ENCODE peak calls at places on chromosomes 2 and 18, in ten cellular contexts. One of them, this sample, is unnamed.

GRCh38 chr2:105176429-105176828 is 65.1 kb upstream of the GPR45 start:
- DNase-seq in HepG2: no peak
- DNase-seq in breast epithelium: no peak
- DNase-seq in HCT116: no peak
- DNase-seq in transverse colon: peak
- DNase-seq in sigmoid colon: no peak
- DNase-seq in K562: no peak
- DNase-seq in spleen: no peak
- DNase-seq in esophagus muscularis mucosa: no peak
- DNase-seq in stomach: no peak
- DNase-seq in this sample: no peak

GRCh38 chr2:237691200-237691907 is 64.0 kb downstream of the LRRFIP1 start:
- DNase-seq in HepG2: no peak
- DNase-seq in breast epithelium: no peak
- DNase-seq in HCT116: no peak
- DNase-seq in transverse colon: peak
- DNase-seq in sigmoid colon: no peak
- DNase-seq in K562: no peak
- DNase-seq in spleen: peak
- DNase-seq in esophagus muscularis mucosa: no peak
- DNase-seq in stomach: no peak
- DNase-seq in this sample: no peak

GRCh38 chr2:172962824-172963223 is 112.8 kb upstream of the MAP3K20 start:
- DNase-seq in HepG2: no peak
- DNase-seq in breast epithelium: no peak
- DNase-seq in HCT116: no peak
- DNase-seq in transverse colon: no peak
- DNase-seq in sigmoid colon: no peak
- DNase-seq in K562: no peak
- DNase-seq in spleen: no peak
- DNase-seq in esophagus muscularis mucosa: no peak
- DNase-seq in stomach: no peak
- DNase-seq in this sample: peak

GRCh38 chr2:64609229-64609994 is 44.3 kb downstream of the SERTAD2 start:
- DNase-seq in HepG2: no peak
- DNase-seq in breast epithelium: no peak
- DNase-seq in HCT116: no peak
- DNase-seq in transverse colon: peak
- DNase-seq in sigmoid colon: peak
- DNase-seq in K562: peak
- DNase-seq in spleen: peak
- DNase-seq in esophagus muscularis mucosa: no peak
- DNase-seq in stomach: peak
- DNase-seq in this sample: peak

GRCh38 chr2:204205548-204205947 is 269.0 kb downstream of the ICOS start:
- DNase-seq in HepG2: no peak
- DNase-seq in breast epithelium: no peak
- DNase-seq in HCT116: no peak
- DNase-seq in transverse colon: no peak
- DNase-seq in sigmoid colon: no peak
- DNase-seq in K562: no peak
- DNase-seq in spleen: no peak
- DNase-seq in esophagus muscularis mucosa: no peak
- DNase-seq in stomach: no peak
- DNase-seq in this sample: no peak

GRCh38 chr18:58056159-58056558 is 12.1 kb downstream of the NEDD4L start:
- DNase-seq in HepG2: no peak
- DNase-seq in breast epithelium: no peak
- DNase-seq in HCT116: no peak
- DNase-seq in transverse colon: no peak
- DNase-seq in sigmoid colon: no peak
- DNase-seq in K562: no peak
- DNase-seq in spleen: no peak
- DNase-seq in esophagus muscularis mucosa: no peak
- DNase-seq in stomach: no peak
- DNase-seq in this sample: no peak

GRCh38 chr18:62334110-62334509 is 9.0 kb downstream of the TNFRSF11A start:
- DNase-seq in HepG2: no peak
- DNase-seq in breast epithelium: no peak
- DNase-seq in HCT116: no peak
- DNase-seq in transverse colon: peak
- DNase-seq in sigmoid colon: no peak
- DNase-seq in K562: no peak
- DNase-seq in spleen: no peak
- DNase-seq in esophagus muscularis mucosa: no peak
- DNase-seq in stomach: peak
- DNase-seq in this sample: peak

GRCh38 chr2:68317971-68318685 is 1.6 kb downstream of the CNRIP1 start:
- DNase-seq in HepG2: no peak
- DNase-seq in breast epithelium: no peak
- DNase-seq in HCT116: no peak
- DNase-seq in transverse colon: no peak
- DNase-seq in sigmoid colon: no peak
- DNase-seq in K562: no peak
- DNase-seq in spleen: no peak
- DNase-seq in esophagus muscularis mucosa: no peak
- DNase-seq in stomach: no peak
- DNase-seq in this sample: peak

GRCh38 chr2:60106836-60107529 is 446.5 kb downstream of the BCL11A start:
- DNase-seq in HepG2: no peak
- DNase-seq in breast epithelium: no peak
- DNase-seq in HCT116: no peak
- DNase-seq in transverse colon: no peak
- DNase-seq in sigmoid colon: no peak
- DNase-seq in K562: no peak
- DNase-seq in spleen: no peak
- DNase-seq in esophagus muscularis mucosa: no peak
- DNase-seq in stomach: no peak
- DNase-seq in this sample: no peak

GRCh38 chr2:3181416-3182010 is 196.1 kb downstream of the EIPR1 start:
- DNase-seq in HepG2: no peak
- DNase-seq in breast epithelium: no peak
- DNase-seq in HCT116: no peak
- DNase-seq in transverse colon: no peak
- DNase-seq in sigmoid colon: no peak
- DNase-seq in K562: no peak
- DNase-seq in spleen: peak
- DNase-seq in esophagus muscularis mucosa: no peak
- DNase-seq in stomach: no peak
- DNase-seq in this sample: no peak

GRCh38 chr2:158967114-158967730 is 1.2 kb upstream of the TANC1 start:
- DNase-seq in HepG2: no peak
- DNase-seq in breast epithelium: no peak
- DNase-seq in HCT116: no peak
- DNase-seq in transverse colon: peak
- DNase-seq in sigmoid colon: no peak
- DNase-seq in K562: no peak
- DNase-seq in spleen: no peak
- DNase-seq in esophagus muscularis mucosa: no peak
- DNase-seq in stomach: no peak
- DNase-seq in this sample: no peak

GRCh38 chr2:43311276-43311675 is 84.9 kb upstream of the ZFP36L2 start:
- DNase-seq in HepG2: peak
- DNase-seq in breast epithelium: no peak
- DNase-seq in HCT116: no peak
- DNase-seq in transverse colon: no peak
- DNase-seq in sigmoid colon: no peak
- DNase-seq in K562: no peak
- DNase-seq in spleen: no peak
- DNase-seq in esophagus muscularis mucosa: no peak
- DNase-seq in stomach: no peak
- DNase-seq in this sample: peak

GRCh38 chr2:73078457-73079411 is 7.2 kb upstream of the SFXN5 start:
- DNase-seq in HepG2: no peak
- DNase-seq in breast epithelium: no peak
- DNase-seq in HCT116: no peak
- DNase-seq in transverse colon: no peak
- DNase-seq in sigmoid colon: no peak
- DNase-seq in K562: no peak
- DNase-seq in spleen: peak
- DNase-seq in esophagus muscularis mucosa: no peak
- DNase-seq in stomach: no peak
- DNase-seq in this sample: no peak

GRCh38 chr2:177241771-177242135 is 22.8 kb downstream of the NFE2L2 start:
- DNase-seq in HepG2: no peak
- DNase-seq in breast epithelium: no peak
- DNase-seq in HCT116: no peak
- DNase-seq in transverse colon: no peak
- DNase-seq in sigmoid colon: no peak
- DNase-seq in K562: no peak
- DNase-seq in spleen: no peak
- DNase-seq in esophagus muscularis mucosa: no peak
- DNase-seq in stomach: no peak
- DNase-seq in this sample: no peak

GRCh38 chr2:184363213-184363612 is 235.1 kb upstream of the ZNF804A start:
- DNase-seq in HepG2: peak
- DNase-seq in breast epithelium: no peak
- DNase-seq in HCT116: peak
- DNase-seq in transverse colon: no peak
- DNase-seq in sigmoid colon: no peak
- DNase-seq in K562: no peak
- DNase-seq in spleen: no peak
- DNase-seq in esophagus muscularis mucosa: no peak
- DNase-seq in stomach: no peak
- DNase-seq in this sample: no peak

GRCh38 chr2:54967269-54967668 is 83.0 kb downstream of the RTN4 start:
- DNase-seq in HepG2: no peak
- DNase-seq in breast epithelium: no peak
- DNase-seq in HCT116: no peak
- DNase-seq in transverse colon: no peak
- DNase-seq in sigmoid colon: no peak
- DNase-seq in K562: no peak
- DNase-seq in spleen: no peak
- DNase-seq in esophagus muscularis mucosa: no peak
- DNase-seq in stomach: no peak
- DNase-seq in this sample: no peak

GRCh38 chr2:54968561-54969218 is 81.6 kb downstream of the RTN4 start:
- DNase-seq in HepG2: no peak
- DNase-seq in breast epithelium: no peak
- DNase-seq in HCT116: no peak
- DNase-seq in transverse colon: no peak
- DNase-seq in sigmoid colon: no peak
- DNase-seq in K562: no peak
- DNase-seq in spleen: no peak
- DNase-seq in esophagus muscularis mucosa: no peak
- DNase-seq in stomach: no peak
- DNase-seq in this sample: no peak

GRCh38 chr2:54967759-54968365 is 82.4 kb downstream of the RTN4 start:
- DNase-seq in HepG2: no peak
- DNase-seq in breast epithelium: no peak
- DNase-seq in HCT116: no peak
- DNase-seq in transverse colon: no peak
- DNase-seq in sigmoid colon: no peak
- DNase-seq in K562: no peak
- DNase-seq in spleen: peak
- DNase-seq in esophagus muscularis mucosa: no peak
- DNase-seq in stomach: no peak
- DNase-seq in this sample: no peak

GRCh38 chr2:54969295-54969939 is 80.8 kb downstream of the RTN4 start:
- DNase-seq in HepG2: no peak
- DNase-seq in breast epithelium: no peak
- DNase-seq in HCT116: no peak
- DNase-seq in transverse colon: no peak
- DNase-seq in sigmoid colon: no peak
- DNase-seq in K562: no peak
- DNase-seq in spleen: no peak
- DNase-seq in esophagus muscularis mucosa: no peak
- DNase-seq in stomach: no peak
- DNase-seq in this sample: no peak

GRCh38 chr2:54969940-54970338 is 80.3 kb downstream of the RTN4 start:
- DNase-seq in HepG2: no peak
- DNase-seq in breast epithelium: no peak
- DNase-seq in HCT116: no peak
- DNase-seq in transverse colon: no peak
- DNase-seq in sigmoid colon: no peak
- DNase-seq in K562: no peak
- DNase-seq in spleen: no peak
- DNase-seq in esophagus muscularis mucosa: no peak
- DNase-seq in stomach: no peak
- DNase-seq in this sample: no peak
- TF ChIP-seq POLR2AphosphoS5 in HepG2: no peak
- TF ChIP-seq POLR2AphosphoS5 in breast epithelium: no peak
- TF ChIP-seq POLR2AphosphoS5 in HCT116: no peak
- TF ChIP-seq POLR2AphosphoS5 in transverse colon: no peak
- TF ChIP-seq POLR2AphosphoS5 in sigmoid colon: no peak
- TF ChIP-seq POLR2AphosphoS5 in K562: no peak
- TF ChIP-seq POLR2AphosphoS5 in spleen: peak
- TF ChIP-seq POLR2AphosphoS5 in esophagus muscularis mucosa: no peak
- TF ChIP-seq POLR2AphosphoS5 in stomach: no peak
- TF ChIP-seq POLR2AphosphoS5 in this sample: no peak

GRCh38 chr2:29392774-29393173 is 277.6 kb downstream of the CLIP4 start:
- DNase-seq in HepG2: no peak
- DNase-seq in breast epithelium: no peak
- DNase-seq in HCT116: no peak
- DNase-seq in transverse colon: no peak
- DNase-seq in sigmoid colon: no peak
- DNase-seq in K562: no peak
- DNase-seq in spleen: no peak
- DNase-seq in esophagus muscularis mucosa: no peak
- DNase-seq in stomach: no peak
- DNase-seq in this sample: no peak
- TF ChIP-seq POLR2AphosphoS5 in HepG2: no peak
- TF ChIP-seq POLR2AphosphoS5 in breast epithelium: no peak
- TF ChIP-seq POLR2AphosphoS5 in HCT116: no peak
- TF ChIP-seq POLR2AphosphoS5 in transverse colon: no peak
- TF ChIP-seq POLR2AphosphoS5 in sigmoid colon: no peak
- TF ChIP-seq POLR2AphosphoS5 in K562: no peak
- TF ChIP-seq POLR2AphosphoS5 in spleen: no peak
- TF ChIP-seq POLR2AphosphoS5 in esophagus muscularis mucosa: no peak
- TF ChIP-seq POLR2AphosphoS5 in stomach: no peak
- TF ChIP-seq POLR2AphosphoS5 in this sample: no peak

DNA sequence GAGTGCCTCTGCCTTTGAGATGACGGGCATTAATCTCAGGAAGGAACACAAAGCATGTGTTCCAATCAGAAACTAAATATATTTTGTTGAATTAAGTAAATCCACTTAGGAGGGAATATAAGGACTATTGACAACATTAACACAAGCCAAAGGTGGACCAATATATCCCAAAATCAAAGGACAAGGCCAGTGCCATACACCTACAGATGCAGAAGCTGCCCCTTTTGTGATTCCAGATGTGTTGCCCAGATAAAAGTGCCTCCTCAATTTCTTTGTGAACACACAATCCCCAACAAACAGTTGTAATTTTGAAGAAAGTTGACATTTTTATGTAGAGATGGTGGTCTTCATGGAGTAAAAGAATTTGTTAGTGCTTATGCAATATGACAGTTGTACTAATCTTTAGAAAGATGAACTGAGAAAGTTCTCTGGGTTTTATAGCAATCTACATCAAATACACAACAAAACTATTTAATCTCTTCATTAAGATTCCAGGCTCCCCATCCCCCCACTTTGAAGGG is 36.8 kb downstream of the PTCD3 start:
- DNase-seq in HepG2: no peak
- DNase-seq in breast epithelium: no peak
- DNase-seq in HCT116: no peak
- DNase-seq in transverse colon: no peak
- DNase-seq in sigmoid colon: no peak
- DNase-seq in K562: no peak
- DNase-seq in spleen: no peak
- DNase-seq in esophagus muscularis mucosa: no peak
- DNase-seq in stomach: no peak
- DNase-seq in this sample: no peak
- TF ChIP-seq POLR2AphosphoS5 in HepG2: no peak
- TF ChIP-seq POLR2AphosphoS5 in breast epithelium: no peak
- TF ChIP-seq POLR2AphosphoS5 in HCT116: peak
- TF ChIP-seq POLR2AphosphoS5 in transverse colon: no peak
- TF ChIP-seq POLR2AphosphoS5 in sigmoid colon: no peak
- TF ChIP-seq POLR2AphosphoS5 in K562: peak
- TF ChIP-seq POLR2AphosphoS5 in spleen: no peak
- TF ChIP-seq POLR2AphosphoS5 in esophagus muscularis mucosa: no peak
- TF ChIP-seq POLR2AphosphoS5 in stomach: no peak
- TF ChIP-seq POLR2AphosphoS5 in this sample: no peak

GRCh38 chr18:25322806-25323205 is 29.2 kb downstream of the ZNF521 start:
- DNase-seq in HepG2: no peak
- DNase-seq in breast epithelium: no peak
- DNase-seq in HCT116: no peak
- DNase-seq in transverse colon: no peak
- DNase-seq in sigmoid colon: no peak
- DNase-seq in K562: no peak
- DNase-seq in spleen: no peak
- DNase-seq in esophagus muscularis mucosa: no peak
- DNase-seq in stomach: no peak
- DNase-seq in this sample: no peak
- TF ChIP-seq POLR2AphosphoS5 in HepG2: no peak
- TF ChIP-seq POLR2AphosphoS5 in breast epithelium: no peak
- TF ChIP-seq POLR2AphosphoS5 in HCT116: no peak
- TF ChIP-seq POLR2AphosphoS5 in transverse colon: no peak
- TF ChIP-seq POLR2AphosphoS5 in sigmoid colon: no peak
- TF ChIP-seq POLR2AphosphoS5 in K562: no peak
- TF ChIP-seq POLR2AphosphoS5 in spleen: no peak
- TF ChIP-seq POLR2AphosphoS5 in esophagus muscularis mucosa: no peak
- TF ChIP-seq POLR2AphosphoS5 in stomach: no peak
- TF ChIP-seq POLR2AphosphoS5 in this sample: no peak